ENCODE peak calls at places on chromosomes 16 and 17, in eight cellular contexts. One of them, this sample, is unnamed.

GRCh38 chr16:85633438-85633743 is 20.3 kb downstream of the GSE1 start:
- DNase-seq in upper lobe of right lung: no peak
- DNase-seq in globus pallidus: no peak
- DNase-seq in T follicular helper cell: no peak
- DNase-seq in A673: no peak
- DNase-seq in aorta: no peak
- DNase-seq in stimulated activated CD4-positive, alpha-beta T cell treated with anti-CD3 and anti-CD28 coated beads, Interleukin-15, amount 100 ng/mL, for 24 hours: no peak
- DNase-seq in naive thymus-derived CD4-positive, alpha-beta T cell: no peak
- DNase-seq in this sample: no peak

GRCh38 chr16:81639931-81640680 is 139.0 kb upstream of the PLCG2 start:
- DNase-seq in upper lobe of right lung: no peak
- DNase-seq in globus pallidus: no peak
- DNase-seq in T follicular helper cell: no peak
- DNase-seq in A673: no peak
- DNase-seq in aorta: no peak
- DNase-seq in stimulated activated CD4-positive, alpha-beta T cell treated with anti-CD3 and anti-CD28 coated beads, Interleukin-15, amount 100 ng/mL, for 24 hours: no peak
- DNase-seq in naive thymus-derived CD4-positive, alpha-beta T cell: no peak
- DNase-seq in this sample: no peak

GRCh38 chr17:73261952-73262675 is 434 bp upstream of the CPSF4L start:
- DNase-seq in upper lobe of right lung: no peak
- DNase-seq in globus pallidus: peak
- DNase-seq in T follicular helper cell: no peak
- DNase-seq in A673: no peak
- DNase-seq in aorta: no peak
- DNase-seq in stimulated activated CD4-positive, alpha-beta T cell treated with anti-CD3 and anti-CD28 coated beads, Interleukin-15, amount 100 ng/mL, for 24 hours: no peak
- DNase-seq in naive thymus-derived CD4-positive, alpha-beta T cell: no peak
- DNase-seq in this sample: peak

GRCh38 chr17:39551879-39552278 is 55.8 kb downstream of the NEUROD2 start:
- DNase-seq in upper lobe of right lung: no peak
- DNase-seq in globus pallidus: no peak
- DNase-seq in T follicular helper cell: no peak
- DNase-seq in A673: no peak
- DNase-seq in aorta: no peak
- DNase-seq in stimulated activated CD4-positive, alpha-beta T cell treated with anti-CD3 and anti-CD28 coated beads, Interleukin-15, amount 100 ng/mL, for 24 hours: no peak
- DNase-seq in naive thymus-derived CD4-positive, alpha-beta T cell: no peak
- DNase-seq in this sample: no peak

GRCh38 chr17:80694085-80694991 is 149.7 kb downstream of the RPTOR start:
- DNase-seq in upper lobe of right lung: no peak
- DNase-seq in globus pallidus: no peak
- DNase-seq in T follicular helper cell: no peak
- DNase-seq in A673: no peak
- DNase-seq in aorta: no peak
- DNase-seq in stimulated activated CD4-positive, alpha-beta T cell treated with anti-CD3 and anti-CD28 coated beads, Interleukin-15, amount 100 ng/mL, for 24 hours: no peak
- DNase-seq in naive thymus-derived CD4-positive, alpha-beta T cell: no peak
- DNase-seq in this sample: no peak

GRCh38 chr17:19299866-19300265 is 62.7 kb downstream of the B9D1 start:
- DNase-seq in upper lobe of right lung: no peak
- DNase-seq in globus pallidus: no peak
- DNase-seq in T follicular helper cell: no peak
- DNase-seq in A673: no peak
- DNase-seq in aorta: peak
- DNase-seq in stimulated activated CD4-positive, alpha-beta T cell treated with anti-CD3 and anti-CD28 coated beads, Interleukin-15, amount 100 ng/mL, for 24 hours: no peak
- DNase-seq in naive thymus-derived CD4-positive, alpha-beta T cell: no peak
- DNase-seq in this sample: no peak

GRCh38 chr16:73713817-73714495 is 582.7 kb upstream of the PSMD7 start:
- DNase-seq in upper lobe of right lung: no peak
- DNase-seq in globus pallidus: peak
- DNase-seq in T follicular helper cell: no peak
- DNase-seq in A673: peak
- DNase-seq in aorta: no peak
- DNase-seq in stimulated activated CD4-positive, alpha-beta T cell treated with anti-CD3 and anti-CD28 coated beads, Interleukin-15, amount 100 ng/mL, for 24 hours: peak
- DNase-seq in naive thymus-derived CD4-positive, alpha-beta T cell: no peak
- DNase-seq in this sample: peak

GRCh38 chr17:67998466-67998865 is 2.2 kb upstream of the C17orf58 start:
- DNase-seq in upper lobe of right lung: no peak
- DNase-seq in globus pallidus: no peak
- DNase-seq in T follicular helper cell: no peak
- DNase-seq in A673: no peak
- DNase-seq in aorta: no peak
- DNase-seq in stimulated activated CD4-positive, alpha-beta T cell treated with anti-CD3 and anti-CD28 coated beads, Interleukin-15, amount 100 ng/mL, for 24 hours: no peak
- DNase-seq in naive thymus-derived CD4-positive, alpha-beta T cell: no peak
- DNase-seq in this sample: no peak

GRCh38 chr17:32350662-32351418 is 883 bp downstream of the ZNF207 start:
- DNase-seq in upper lobe of right lung: no peak
- DNase-seq in globus pallidus: peak
- DNase-seq in T follicular helper cell: peak
- DNase-seq in A673: peak
- DNase-seq in aorta: no peak
- DNase-seq in stimulated activated CD4-positive, alpha-beta T cell treated with anti-CD3 and anti-CD28 coated beads, Interleukin-15, amount 100 ng/mL, for 24 hours: peak
- DNase-seq in naive thymus-derived CD4-positive, alpha-beta T cell: peak
- DNase-seq in this sample: peak

GRCh38 chr16:86258713-86259112 is 251.6 kb upstream of the FOXF1 start:
- DNase-seq in upper lobe of right lung: no peak
- DNase-seq in globus pallidus: no peak
- DNase-seq in T follicular helper cell: no peak
- DNase-seq in A673: no peak
- DNase-seq in aorta: no peak
- DNase-seq in stimulated activated CD4-positive, alpha-beta T cell treated with anti-CD3 and anti-CD28 coated beads, Interleukin-15, amount 100 ng/mL, for 24 hours: no peak
- DNase-seq in naive thymus-derived CD4-positive, alpha-beta T cell: no peak
- DNase-seq in this sample: no peak

GRCh38 chr17:81706232-81706611 is 3.1 kb downstream of the MRPL12 start:
- DNase-seq in upper lobe of right lung: no peak
- DNase-seq in globus pallidus: no peak
- DNase-seq in T follicular helper cell: no peak
- DNase-seq in A673: no peak
- DNase-seq in aorta: no peak
- DNase-seq in stimulated activated CD4-positive, alpha-beta T cell treated with anti-CD3 and anti-CD28 coated beads, Interleukin-15, amount 100 ng/mL, for 24 hours: no peak
- DNase-seq in naive thymus-derived CD4-positive, alpha-beta T cell: no peak
- DNase-seq in this sample: no peak

GRCh38 chr16:63361032-63361624 is 1324.9 kb upstream of the CDH8 start:
- DNase-seq in upper lobe of right lung: no peak
- DNase-seq in globus pallidus: peak
- DNase-seq in T follicular helper cell: no peak
- DNase-seq in A673: peak
- DNase-seq in aorta: no peak
- DNase-seq in stimulated activated CD4-positive, alpha-beta T cell treated with anti-CD3 and anti-CD28 coated beads, Interleukin-15, amount 100 ng/mL, for 24 hours: no peak
- DNase-seq in naive thymus-derived CD4-positive, alpha-beta T cell: no peak
- DNase-seq in this sample: peak

GRCh38 chr17:60442271-60443201 is 20.2 kb downstream of the CHCT1 start:
- DNase-seq in upper lobe of right lung: no peak
- DNase-seq in globus pallidus: peak
- DNase-seq in T follicular helper cell: no peak
- DNase-seq in A673: peak
- DNase-seq in aorta: no peak
- DNase-seq in stimulated activated CD4-positive, alpha-beta T cell treated with anti-CD3 and anti-CD28 coated beads, Interleukin-15, amount 100 ng/mL, for 24 hours: no peak
- DNase-seq in naive thymus-derived CD4-positive, alpha-beta T cell: no peak
- DNase-seq in this sample: peak

GRCh38 chr17:82913304-82914043 is 73.7 kb upstream of the ZNF750 start:
- DNase-seq in upper lobe of right lung: no peak
- DNase-seq in globus pallidus: no peak
- DNase-seq in T follicular helper cell: no peak
- DNase-seq in A673: no peak
- DNase-seq in aorta: peak
- DNase-seq in stimulated activated CD4-positive, alpha-beta T cell treated with anti-CD3 and anti-CD28 coated beads, Interleukin-15, amount 100 ng/mL, for 24 hours: no peak
- DNase-seq in naive thymus-derived CD4-positive, alpha-beta T cell: no peak
- DNase-seq in this sample: no peak

GRCh38 chr17:39996162-39996561 is 15.6 kb downstream of the PSMD3 start:
- DNase-seq in upper lobe of right lung: no peak
- DNase-seq in globus pallidus: no peak
- DNase-seq in T follicular helper cell: no peak
- DNase-seq in A673: no peak
- DNase-seq in aorta: no peak
- DNase-seq in stimulated activated CD4-positive, alpha-beta T cell treated with anti-CD3 and anti-CD28 coated beads, Interleukin-15, amount 100 ng/mL, for 24 hours: no peak
- DNase-seq in naive thymus-derived CD4-positive, alpha-beta T cell: no peak
- DNase-seq in this sample: no peak

GRCh38 chr16:48252013-48252412 is 4.7 kb upstream of the ABCC11 start:
- DNase-seq in upper lobe of right lung: no peak
- DNase-seq in globus pallidus: no peak
- DNase-seq in T follicular helper cell: no peak
- DNase-seq in A673: no peak
- DNase-seq in aorta: no peak
- DNase-seq in stimulated activated CD4-positive, alpha-beta T cell treated with anti-CD3 and anti-CD28 coated beads, Interleukin-15, amount 100 ng/mL, for 24 hours: no peak
- DNase-seq in naive thymus-derived CD4-positive, alpha-beta T cell: no peak
- DNase-seq in this sample: no peak

GRCh38 chr16:58464047-58464915 is 35.7 kb upstream of the NDRG4 start:
- DNase-seq in upper lobe of right lung: no peak
- DNase-seq in globus pallidus: no peak
- DNase-seq in T follicular helper cell: no peak
- DNase-seq in A673: peak
- DNase-seq in aorta: no peak
- DNase-seq in stimulated activated CD4-positive, alpha-beta T cell treated with anti-CD3 and anti-CD28 coated beads, Interleukin-15, amount 100 ng/mL, for 24 hours: peak
- DNase-seq in naive thymus-derived CD4-positive, alpha-beta T cell: no peak
- DNase-seq in this sample: peak

GRCh38 chr17:50346313-50347086 is 574 bp downstream of the XYLT2 start:
- DNase-seq in upper lobe of right lung: peak
- DNase-seq in globus pallidus: no peak
- DNase-seq in T follicular helper cell: no peak
- DNase-seq in A673: no peak
- DNase-seq in aorta: peak
- DNase-seq in stimulated activated CD4-positive, alpha-beta T cell treated with anti-CD3 and anti-CD28 coated beads, Interleukin-15, amount 100 ng/mL, for 24 hours: peak
- DNase-seq in naive thymus-derived CD4-positive, alpha-beta T cell: no peak
- DNase-seq in this sample: no peak

GRCh38 chr16:67541391-67542263 is 13.0 kb downstream of the RIPOR1 start:
- DNase-seq in upper lobe of right lung: peak
- DNase-seq in globus pallidus: no peak
- DNase-seq in T follicular helper cell: no peak
- DNase-seq in A673: no peak
- DNase-seq in aorta: no peak
- DNase-seq in stimulated activated CD4-positive, alpha-beta T cell treated with anti-CD3 and anti-CD28 coated beads, Interleukin-15, amount 100 ng/mL, for 24 hours: no peak
- DNase-seq in naive thymus-derived CD4-positive, alpha-beta T cell: no peak
- DNase-seq in this sample: no peak

GRCh38 chr17:82372591-82373452 is 1.3 kb downstream of the UTS2R start:
- DNase-seq in upper lobe of right lung: no peak
- DNase-seq in globus pallidus: no peak
- DNase-seq in T follicular helper cell: no peak
- DNase-seq in A673: peak
- DNase-seq in aorta: peak
- DNase-seq in stimulated activated CD4-positive, alpha-beta T cell treated with anti-CD3 and anti-CD28 coated beads, Interleukin-15, amount 100 ng/mL, for 24 hours: no peak
- DNase-seq in naive thymus-derived CD4-positive, alpha-beta T cell: no peak
- DNase-seq in this sample: no peak

GRCh38 chr17:72635034-72635654 is 457.3 kb downstream of the SLC39A11 start:
- DNase-seq in upper lobe of right lung: no peak
- DNase-seq in globus pallidus: no peak
- DNase-seq in T follicular helper cell: no peak
- DNase-seq in A673: no peak
- DNase-seq in aorta: no peak
- DNase-seq in stimulated activated CD4-positive, alpha-beta T cell treated with anti-CD3 and anti-CD28 coated beads, Interleukin-15, amount 100 ng/mL, for 24 hours: no peak
- DNase-seq in naive thymus-derived CD4-positive, alpha-beta T cell: no peak
- DNase-seq in this sample: no peak

GRCh38 chr17:38918129-38918913 is 7.1 kb upstream of the LASP1NB start:
- DNase-seq in upper lobe of right lung: no peak
- DNase-seq in globus pallidus: no peak
- DNase-seq in T follicular helper cell: no peak
- DNase-seq in A673: no peak
- DNase-seq in aorta: no peak
- DNase-seq in stimulated activated CD4-positive, alpha-beta T cell treated with anti-CD3 and anti-CD28 coated beads, Interleukin-15, amount 100 ng/mL, for 24 hours: no peak
- DNase-seq in naive thymus-derived CD4-positive, alpha-beta T cell: no peak
- DNase-seq in this sample: no peak

GRCh38 chr16:57054771-57055170 is 37.6 kb upstream of the CPNE2 start:
- DNase-seq in upper lobe of right lung: no peak
- DNase-seq in globus pallidus: no peak
- DNase-seq in T follicular helper cell: no peak
- DNase-seq in A673: no peak
- DNase-seq in aorta: no peak
- DNase-seq in stimulated activated CD4-positive, alpha-beta T cell treated with anti-CD3 and anti-CD28 coated beads, Interleukin-15, amount 100 ng/mL, for 24 hours: no peak
- DNase-seq in naive thymus-derived CD4-positive, alpha-beta T cell: no peak
- DNase-seq in this sample: no peak

GRCh38 chr17:57413848-57414651 is 157.7 kb downstream of the MSI2 start:
- DNase-seq in upper lobe of right lung: no peak
- DNase-seq in globus pallidus: no peak
- DNase-seq in T follicular helper cell: no peak
- DNase-seq in A673: no peak
- DNase-seq in aorta: no peak
- DNase-seq in stimulated activated CD4-positive, alpha-beta T cell treated with anti-CD3 and anti-CD28 coated beads, Interleukin-15, amount 100 ng/mL, for 24 hours: no peak
- DNase-seq in naive thymus-derived CD4-positive, alpha-beta T cell: no peak
- DNase-seq in this sample: no peak

GRCh38 chr17:41925991-41926590 is 4.3 kb upstream of the ODAD4 start:
- DNase-seq in upper lobe of right lung: no peak
- DNase-seq in globus pallidus: no peak
- DNase-seq in T follicular helper cell: no peak
- DNase-seq in A673: no peak
- DNase-seq in aorta: no peak
- DNase-seq in stimulated activated CD4-positive, alpha-beta T cell treated with anti-CD3 and anti-CD28 coated beads, Interleukin-15, amount 100 ng/mL, for 24 hours: no peak
- DNase-seq in naive thymus-derived CD4-positive, alpha-beta T cell: no peak
- DNase-seq in this sample: no peak

GRCh38 chr17:39527220-39527813 is 66.0 kb downstream of the CDK12 start:
- DNase-seq in upper lobe of right lung: no peak
- DNase-seq in globus pallidus: peak
- DNase-seq in T follicular helper cell: no peak
- DNase-seq in A673: peak
- DNase-seq in aorta: no peak
- DNase-seq in stimulated activated CD4-positive, alpha-beta T cell treated with anti-CD3 and anti-CD28 coated beads, Interleukin-15, amount 100 ng/mL, for 24 hours: no peak
- DNase-seq in naive thymus-derived CD4-positive, alpha-beta T cell: no peak
- DNase-seq in this sample: no peak

GRCh38 chr16:4517812-4518211 is 20.8 kb downstream of the CDIP1 start:
- DNase-seq in upper lobe of right lung: peak
- DNase-seq in globus pallidus: no peak
- DNase-seq in T follicular helper cell: no peak
- DNase-seq in A673: peak
- DNase-seq in aorta: peak
- DNase-seq in stimulated activated CD4-positive, alpha-beta T cell treated with anti-CD3 and anti-CD28 coated beads, Interleukin-15, amount 100 ng/mL, for 24 hours: peak
- DNase-seq in naive thymus-derived CD4-positive, alpha-beta T cell: no peak
- DNase-seq in this sample: no peak

GRCh38 chr17:1709971-1710806 is at the start of gene TLCD2:
- DNase-seq in upper lobe of right lung: peak
- DNase-seq in globus pallidus: no peak
- DNase-seq in T follicular helper cell: no peak
- DNase-seq in A673: peak
- DNase-seq in aorta: peak
- DNase-seq in stimulated activated CD4-positive, alpha-beta T cell treated with anti-CD3 and anti-CD28 coated beads, Interleukin-15, amount 100 ng/mL, for 24 hours: peak
- DNase-seq in naive thymus-derived CD4-positive, alpha-beta T cell: no peak
- DNase-seq in this sample: no peak

GRCh38 chr17:32104158-32104557 is 38.1 kb upstream of the RHOT1 start:
- DNase-seq in upper lobe of right lung: no peak
- DNase-seq in globus pallidus: no peak
- DNase-seq in T follicular helper cell: no peak
- DNase-seq in A673: no peak
- DNase-seq in aorta: no peak
- DNase-seq in stimulated activated CD4-positive, alpha-beta T cell treated with anti-CD3 and anti-CD28 coated beads, Interleukin-15, amount 100 ng/mL, for 24 hours: no peak
- DNase-seq in naive thymus-derived CD4-positive, alpha-beta T cell: no peak
- DNase-seq in this sample: no peak

GRCh38 chr16:66881014-66881417 is 701 bp downstream of the PDP2 start:
- DNase-seq in upper lobe of right lung: no peak
- DNase-seq in globus pallidus: no peak
- DNase-seq in T follicular helper cell: no peak
- DNase-seq in A673: no peak
- DNase-seq in aorta: no peak
- DNase-seq in stimulated activated CD4-positive, alpha-beta T cell treated with anti-CD3 and anti-CD28 coated beads, Interleukin-15, amount 100 ng/mL, for 24 hours: peak
- DNase-seq in naive thymus-derived CD4-positive, alpha-beta T cell: no peak
- DNase-seq in this sample: no peak

GRCh38 chr17:55588446-55588845 is 77.2 kb upstream of the SMIM36 start:
- DNase-seq in upper lobe of right lung: no peak
- DNase-seq in globus pallidus: no peak
- DNase-seq in T follicular helper cell: no peak
- DNase-seq in A673: no peak
- DNase-seq in aorta: no peak
- DNase-seq in stimulated activated CD4-positive, alpha-beta T cell treated with anti-CD3 and anti-CD28 coated beads, Interleukin-15, amount 100 ng/mL, for 24 hours: no peak
- DNase-seq in naive thymus-derived CD4-positive, alpha-beta T cell: no peak
- DNase-seq in this sample: no peak

GRCh38 chr16:61306204-61306603 is 730.0 kb downstream of the CDH8 start:
- DNase-seq in upper lobe of right lung: no peak
- DNase-seq in globus pallidus: no peak
- DNase-seq in T follicular helper cell: no peak
- DNase-seq in A673: no peak
- DNase-seq in aorta: no peak
- DNase-seq in stimulated activated CD4-positive, alpha-beta T cell treated with anti-CD3 and anti-CD28 coated beads, Interleukin-15, amount 100 ng/mL, for 24 hours: no peak
- DNase-seq in naive thymus-derived CD4-positive, alpha-beta T cell: no peak
- DNase-seq in this sample: no peak

GRCh38 chr17:37489197-37490001 is at the start of gene DUSP14:
- DNase-seq in upper lobe of right lung: peak
- DNase-seq in globus pallidus: peak
- DNase-seq in T follicular helper cell: peak
- DNase-seq in A673: peak
- DNase-seq in aorta: peak
- DNase-seq in stimulated activated CD4-positive, alpha-beta T cell treated with anti-CD3 and anti-CD28 coated beads, Interleukin-15, amount 100 ng/mL, for 24 hours: peak
- DNase-seq in naive thymus-derived CD4-positive, alpha-beta T cell: peak
- DNase-seq in this sample: peak

This sample was measured in putamen.